ENCODE peak calls at places on chromosomes 4 and X, in ten cellular contexts. M is stomach, T is upper lobe of left lung, K is transverse colon, S is breast epithelium, J is GM12878, N is HepG2, C is prostate gland, O is GM23338, I is sigmoid colon. Q is an unnamed sample. For H3K4me1, the result is how much of the 10 kb centered on the place peaks cover.

GRCh38 chr4:164977243-164978164 is at the start of gene TRIM61:
- DNase-seq in N (no peak), J (peak), I (no peak), C (no peak), S (no peak), O (no peak), M (no peak), T (peak), K (peak), Q (no peak)

GRCh38 chr4:66837496-66837895 is 707.8 kb downstream of the CENPC start:
- DNase-seq in I (no peak), T (no peak), J (no peak), C (no peak), O (no peak), N (no peak), K (no peak), M (no peak), S (no peak), Q (no peak)

GRCh38 chrX:71181558-71181909 is 36.9 kb downstream of the NLGN3 start:
- DNase-seq in S (no peak), O (no peak), I (no peak), M (no peak), J (no peak), K (peak), T (no peak), N (no peak), C (no peak), Q (no peak)

GRCh38 chr4:17323619-17324400 is 188.1 kb downstream of the QDPR start:
- DNase-seq in S (no peak), K (no peak), J (no peak), C (no peak), T (no peak), M (no peak), I (no peak), N (no peak), O (no peak), Q (no peak)

GRCh38 chrX:16778545-16778944 is 7.7 kb upstream of the TXLNG start:
- DNase-seq in S (no peak), K (no peak), T (no peak), O (no peak), J (no peak), C (no peak), N (peak), I (no peak), M (no peak), Q (no peak)

GRCh38 chr4:143559757-143560147 is 46.2 kb downstream of the SMARCA5 start:
- DNase-seq in C (no peak), T (no peak), N (no peak), K (no peak), S (no peak), I (peak), M (no peak), O (peak), J (no peak), Q (no peak)

GRCh38 chr4:117479673-117480072 is 394.3 kb upstream of the TRAM1L1 start:
- DNase-seq in K (no peak), M (no peak), N (no peak), O (no peak), T (no peak), J (no peak), S (no peak), C (no peak), I (no peak), Q (no peak)

GRCh38 chrX:41382699-41383645 is 49.0 kb downstream of the DDX3X start:
- DNase-seq in S (no peak), O (peak), I (no peak), J (no peak), N (no peak), T (no peak), C (no peak), K (peak), M (no peak), Q (no peak)

GRCh38 chr4:63212075-63212474 is 1197.2 kb downstream of the TECRL start:
- DNase-seq in N (no peak), O (no peak), M (no peak), S (no peak), J (no peak), C (no peak), K (no peak), T (no peak), I (no peak), Q (no peak)

GRCh38 chrX:130264573-130264972 is 4.1 kb downstream of the ZNF280C start:
- DNase-seq in S (no peak), M (no peak), O (no peak), K (no peak), C (no peak), T (no peak), N (no peak), J (no peak), I (no peak), Q (no peak)

GRCh38 chr4:142336251-142336934 is 509.7 kb downstream of the INPP4B start:
- DNase-seq in O (no peak), C (no peak), M (no peak), I (no peak), S (no peak), J (no peak), N (no peak), K (no peak), T (peak), Q (no peak)

GRCh38 chrX:119573840-119574393 is 446 bp upstream of the UBE2A start:
- DNase-seq in C (no peak), S (no peak), M (no peak), K (no peak), O (peak), I (peak), N (peak), J (no peak), T (no peak), Q (peak)

GRCh38 chr4:128528793-128529553 is 241.4 kb upstream of the PGRMC2 start:
- DNase-seq in J (no peak), T (no peak), K (no peak), C (no peak), M (no peak), S (no peak), I (no peak), N (peak), O (peak), Q (no peak)

GRCh38 chr4:78692815-78693156 is 83.4 kb upstream of the BMP2K start:
- DNase-seq in M (no peak), O (no peak), N (no peak), C (no peak), K (no peak), T (no peak), I (no peak), J (no peak), S (no peak), Q (no peak)

GRCh38 chrX:11967986-11968385 is 170.3 kb upstream of the FRMPD4 start:
- DNase-seq in N (no peak), T (no peak), S (no peak), M (no peak), K (no peak), C (no peak), O (no peak), I (no peak), J (no peak), Q (no peak)

GRCh38 chr4:145736241-145736831 is 56.4 kb downstream of the C4orf51 start:
- DNase-seq in J (no peak), I (peak), M (peak), S (peak), O (no peak), T (peak), C (peak), N (no peak), K (peak), Q (no peak)

GRCh38 chr4:144656857-144657256 is 10.9 kb downstream of the HHIP start:
- DNase-seq in N (no peak), C (no peak), J (no peak), O (no peak), S (no peak), K (no peak), M (no peak), T (no peak), I (no peak), Q (no peak)

GRCh38 chr4:45100936-45101818 is 374.8 kb upstream of the GNPDA2 start:
- DNase-seq in S (no peak), N (no peak), O (no peak), M (no peak), K (no peak), T (no peak), I (no peak), J (no peak), C (no peak), Q (no peak)

GRCh38 chrX:119477812-119478232 is 9.6 kb downstream of the SLC25A5 start:
- DNase-seq in C (no peak), N (peak), M (peak), J (no peak), O (no peak), K (peak), S (no peak), T (no peak), I (no peak), Q (no peak)

GRCh38 chr4:52659016-52659721 is at the start of gene USP46:
- DNase-seq in M (peak), C (peak), O (peak), T (peak), K (peak), N (peak), S (peak), I (peak), J (no peak), Q (peak)
- TF ChIP-seq POLR2AphosphoS5 in M (peak), C (no peak), O (peak), T (no peak), K (no peak), N (peak), S (no peak), I (peak), J (peak), Q (no peak)

GRCh38 chr4:6943870-6944195 is 34.2 kb downstream of the TBC1D14 start:
- DNase-seq in C (no peak), M (no peak), I (no peak), N (no peak), O (no peak), K (no peak), T (no peak), J (no peak), S (no peak), Q (no peak)

GRCh38 chr4:6941796-6942195 is 32.2 kb downstream of the TBC1D14 start:
- DNase-seq in M (no peak), C (no peak), T (no peak), N (no peak), K (no peak), I (no peak), O (no peak), J (no peak), S (no peak), Q (no peak)

GRCh38 chr4:6942238-6942800 is 32.7 kb downstream of the TBC1D14 start:
- DNase-seq in C (no peak), M (no peak), S (no peak), I (no peak), N (no peak), J (peak), T (no peak), O (no peak), K (no peak), Q (no peak)

GRCh38 chr4:6944311-6945051 is 34.9 kb downstream of the TBC1D14 start:
- DNase-seq in O (no peak), T (no peak), I (no peak), K (peak), M (no peak), N (no peak), S (no peak), J (no peak), C (no peak), Q (no peak)

GRCh38 chr4:6943012-6943869 is 33.6 kb downstream of the TBC1D14 start:
- DNase-seq in J (no peak), T (no peak), N (no peak), K (peak), M (no peak), S (no peak), O (peak), C (no peak), I (no peak), Q (no peak)
- H3K4me1 ChIP-seq in J (half or more), T (under half), N (under half), K (half or more), M (half or more), S (under half), O (under half), C (under half), I (under half), Q (under half)

GRCh38 chr4:182917182-182918043 is at the start of gene DCTD:
- DNase-seq in K (peak), I (peak), T (peak), J (no peak), N (peak), C (peak), M (peak), S (peak), O (peak), Q (peak)
- TF ChIP-seq POLR2AphosphoS5 in K (peak), I (no peak), T (peak), J (peak), N (peak), C (no peak), M (peak), S (peak), O (peak), Q (no peak)

GRCh38 chr4:15706646-15707362 is 3.9 kb downstream of the BST1 start:
- DNase-seq in N (no peak), S (no peak), O (no peak), M (no peak), I (no peak), C (no peak), T (no peak), J (no peak), K (no peak), Q (no peak)

GRCh38 chr4:15707363-15707715 is 4.5 kb downstream of the BST1 start:
- DNase-seq in K (no peak), T (no peak), J (no peak), N (no peak), C (no peak), O (no peak), M (no peak), I (no peak), S (no peak), Q (no peak)

GRCh38 chr4:15704145-15704544 is 1.3 kb downstream of the BST1 start:
- DNase-seq in M (no peak), O (no peak), I (no peak), K (no peak), T (no peak), S (no peak), C (no peak), J (no peak), N (no peak), Q (no peak)

GRCh38 chr4:15703439-15703838 is 574 bp downstream of the BST1 start:
- DNase-seq in M (no peak), K (no peak), I (no peak), O (no peak), S (no peak), J (no peak), T (no peak), N (no peak), C (no peak), Q (no peak)

DNA sequence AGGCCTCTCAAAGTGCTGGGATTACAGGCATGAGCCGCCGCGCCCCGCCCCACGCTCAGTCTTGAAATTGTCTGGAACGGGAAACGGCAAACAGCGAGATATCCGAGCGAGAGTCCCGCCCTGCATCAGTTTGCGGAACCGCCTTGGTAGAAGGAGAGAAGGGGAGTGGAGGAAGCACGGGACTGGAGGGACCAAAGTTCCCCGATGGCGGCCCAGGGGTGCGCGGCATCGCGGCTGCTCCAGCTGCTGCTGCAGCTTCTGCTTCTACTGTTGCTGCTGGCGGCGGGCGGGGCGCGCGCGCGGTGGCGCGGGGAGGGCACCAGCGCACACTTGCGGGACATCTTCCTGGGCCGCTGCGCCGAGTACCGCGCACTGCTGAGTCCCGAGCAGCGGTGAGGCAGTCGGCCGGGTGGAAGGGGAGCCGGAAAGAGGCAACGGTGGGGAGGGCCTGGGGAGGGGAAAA is at the start of gene BST1:
- DNase-seq in N (no peak), J (no peak), M (peak), K (peak), T (peak), C (peak), S (peak), O (peak), I (peak), Q (peak)
- H3K4me1 ChIP-seq in N (half or more), J (under half), M (under half), K (under half), T (under half), C (under half), S (under half), O (under half), I (under half), Q (under half)

DNA sequence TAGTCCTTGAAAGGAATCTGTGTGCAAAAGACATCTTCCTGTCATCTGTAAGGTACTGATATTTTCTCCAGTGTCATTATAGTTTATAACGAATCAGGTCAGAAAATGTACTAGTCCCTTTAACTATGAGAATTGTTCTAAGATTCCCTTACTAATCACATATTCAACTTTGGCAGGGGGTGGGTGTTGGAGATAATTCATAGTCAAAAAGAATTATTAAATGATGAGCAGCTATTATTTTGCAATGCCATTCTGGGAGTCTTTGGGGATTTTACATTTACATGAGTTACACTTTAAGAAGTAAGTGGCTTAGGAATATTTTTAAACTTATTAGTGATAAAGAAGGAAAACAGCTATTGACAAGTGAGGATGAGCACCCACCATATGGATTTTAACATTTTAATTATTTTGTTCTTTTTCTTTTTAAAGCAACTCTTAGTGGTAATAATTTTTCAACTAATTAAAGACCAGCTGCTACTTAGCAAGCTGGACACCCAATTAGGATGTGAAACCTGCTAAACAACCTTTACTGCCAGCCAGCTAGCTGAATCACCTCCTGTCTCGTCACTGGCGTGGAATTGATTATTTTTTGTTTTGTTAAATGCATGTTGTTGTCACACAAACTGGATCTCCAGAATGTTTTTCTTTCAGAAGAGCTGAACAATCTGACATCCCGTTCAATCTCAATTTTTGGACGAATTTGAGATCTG is 219.3 kb downstream of the ARAP2 start:
- DNase-seq in K (no peak), I (no peak), M (no peak), J (no peak), O (no peak), S (no peak), T (no peak), N (no peak), C (no peak), Q (no peak)
- TF ChIP-seq POLR2AphosphoS5 in K (no peak), I (no peak), M (no peak), J (no peak), O (no peak), S (no peak), T (no peak), N (no peak), C (no peak), Q (no peak)

GRCh38 chr4:120066525-120067333 is at the start of gene MAD2L1:
- DNase-seq in M (peak), T (peak), I (peak), J (peak), S (peak), C (peak), O (peak), K (peak), N (peak), Q (peak)

GRCh38 chr4:120070191-120070590 is 3.5 kb upstream of the MAD2L1 start:
- DNase-seq in M (no peak), T (no peak), N (no peak), K (no peak), C (no peak), O (no peak), J (no peak), I (no peak), S (no peak), Q (no peak)

GRCh38 chr4:120064887-120065286 is 1.8 kb downstream of the MAD2L1 start:
- DNase-seq in N (no peak), M (no peak), S (no peak), C (no peak), T (no peak), I (no peak), K (no peak), J (no peak), O (no peak), Q (no peak)

GRCh38 chr4:120062663-120063195 is 3.9 kb downstream of the MAD2L1 start:
- DNase-seq in S (no peak), T (no peak), I (no peak), M (no peak), O (no peak), K (no peak), N (no peak), C (no peak), J (no peak), Q (no peak)

DNA sequence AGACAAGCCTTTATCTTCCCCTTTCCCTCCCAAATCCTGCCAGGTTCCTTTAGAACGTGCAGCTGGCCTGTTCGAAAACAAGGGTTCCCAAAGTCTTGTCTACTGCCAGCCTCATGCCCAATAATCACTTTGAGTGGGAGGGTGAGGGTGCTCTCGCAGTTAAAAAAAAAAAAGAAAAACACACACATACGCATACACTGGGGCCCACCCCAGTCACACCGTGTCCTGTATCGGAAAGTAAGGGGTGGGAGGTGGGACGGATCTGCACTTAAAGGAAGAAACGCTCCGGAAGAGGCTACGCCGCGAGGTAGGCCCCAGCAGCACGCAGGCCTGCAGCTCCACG is 495 bp downstream of the MAD2L1 start:
- DNase-seq in N (peak), M (no peak), S (no peak), T (no peak), O (peak), J (no peak), I (no peak), K (no peak), C (no peak), Q (no peak)
- H3K4me1 ChIP-seq in N (half or more), M (under half), S (under half), T (under half), O (under half), J (under half), I (under half), K (under half), C (under half), Q (under half)

DNA sequence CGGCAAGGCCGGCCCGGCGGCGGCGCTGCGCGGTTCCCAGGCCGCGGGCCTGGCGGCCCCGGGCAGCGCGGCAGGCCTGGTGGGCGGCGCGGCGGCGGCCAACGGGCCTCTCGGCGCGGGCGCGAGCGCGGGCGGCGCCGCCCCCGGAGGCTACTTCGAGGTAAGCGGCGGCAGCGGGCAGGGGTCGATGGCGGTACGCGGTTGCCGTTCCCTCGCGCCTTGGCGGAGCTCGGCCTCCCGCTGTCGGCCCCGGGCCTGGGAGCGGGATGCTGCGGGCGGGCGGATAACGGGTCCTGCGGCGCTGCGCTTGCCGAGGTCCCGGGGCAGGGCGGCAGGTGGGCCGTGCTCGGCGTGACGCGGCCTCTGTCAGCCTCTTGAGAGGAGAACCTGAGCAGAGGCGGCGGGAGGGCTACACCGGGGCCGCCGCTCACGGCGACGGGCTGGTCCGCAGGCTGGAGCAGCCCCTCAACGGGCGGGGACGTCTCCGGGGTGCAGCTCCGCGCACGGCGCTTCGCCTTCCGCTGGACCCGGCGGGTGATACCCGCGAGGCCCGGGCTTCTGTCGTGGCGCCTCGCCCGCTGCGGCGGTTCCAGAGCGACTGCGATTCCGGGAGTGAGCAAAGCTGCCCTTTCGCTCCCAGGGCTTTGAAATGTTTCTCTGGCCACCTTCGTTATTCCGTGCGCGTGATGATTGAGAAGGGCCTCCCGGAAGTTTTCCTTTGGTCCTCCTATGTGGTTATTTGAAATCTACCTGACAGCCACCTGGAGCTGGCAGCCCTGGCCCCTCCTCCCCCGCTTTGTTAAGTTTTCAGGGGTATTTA is 774 bp downstream of the FAM193A start:
- DNase-seq in T (peak), K (peak), S (peak), C (peak), O (peak), I (peak), M (peak), N (peak), J (no peak), Q (no peak)
- TF ChIP-seq POLR2AphosphoS5 in T (peak), K (no peak), S (no peak), C (peak), O (no peak), I (no peak), M (no peak), N (no peak), J (no peak), Q (peak)

Q was measured in suprapubic skin.